ENCODE peak calls at places on chromosomes 12 and 14, in five cellular contexts. One of them, this sample, is unnamed.

GRCh38 chr12:91343010-91343409 is 160.4 kb upstream of the DCN start:
- DNase-seq in stomach: no peak
- DNase-seq in NCI-H748 treated with DMSO at 0.1 percent for 48 hours: no peak
- DNase-seq in ACHN: no peak
- DNase-seq in H54: no peak
- DNase-seq in this sample: no peak

GRCh38 chr14:80434574-80435321 is 223.4 kb upstream of the DIO2 start:
- DNase-seq in NCI-H748 treated with DMSO at 0.1 percent for 48 hours: no peak
- DNase-seq in H54: no peak
- DNase-seq in ACHN: no peak
- DNase-seq in stomach: peak
- DNase-seq in this sample: peak

GRCh38 chr14:97458302-97459137 is 661.3 kb downstream of the VRK1 start:
- DNase-seq in NCI-H748 treated with DMSO at 0.1 percent for 48 hours: peak
- DNase-seq in H54: no peak
- DNase-seq in ACHN: no peak
- DNase-seq in stomach: peak
- DNase-seq in this sample: no peak

GRCh38 chr14:67763158-67763822 is 53.1 kb downstream of the ZFYVE26 start:
- DNase-seq in NCI-H748 treated with DMSO at 0.1 percent for 48 hours: no peak
- DNase-seq in stomach: no peak
- DNase-seq in H54: no peak
- DNase-seq in ACHN: no peak
- DNase-seq in this sample: no peak

GRCh38 chr12:13093850-13094225 is 9.6 kb downstream of the GSG1 start:
- DNase-seq in ACHN: no peak
- DNase-seq in H54: no peak
- DNase-seq in NCI-H748 treated with DMSO at 0.1 percent for 48 hours: no peak
- DNase-seq in stomach: no peak
- DNase-seq in this sample: peak

GRCh38 chr12:61854902-61855301 is 405.3 kb upstream of the USP15 start:
- DNase-seq in NCI-H748 treated with DMSO at 0.1 percent for 48 hours: no peak
- DNase-seq in ACHN: no peak
- DNase-seq in H54: no peak
- DNase-seq in stomach: no peak
- DNase-seq in this sample: no peak

GRCh38 chr14:59657769-59658168 is 81.2 kb upstream of the CCDC175 start:
- DNase-seq in stomach: no peak
- DNase-seq in ACHN: no peak
- DNase-seq in NCI-H748 treated with DMSO at 0.1 percent for 48 hours: no peak
- DNase-seq in H54: no peak
- DNase-seq in this sample: no peak

GRCh38 chr14:32366256-32366655 is 37.2 kb downstream of the AKAP6 start:
- DNase-seq in stomach: no peak
- DNase-seq in ACHN: no peak
- DNase-seq in H54: no peak
- DNase-seq in NCI-H748 treated with DMSO at 0.1 percent for 48 hours: no peak
- DNase-seq in this sample: peak

GRCh38 chr12:77439749-77440148 is 374.4 kb upstream of the E2F7 start:
- DNase-seq in ACHN: no peak
- DNase-seq in stomach: no peak
- DNase-seq in NCI-H748 treated with DMSO at 0.1 percent for 48 hours: no peak
- DNase-seq in H54: no peak
- DNase-seq in this sample: no peak

GRCh38 chr12:124443929-124444712 is 123.3 kb downstream of the NCOR2 start:
- DNase-seq in stomach: no peak
- DNase-seq in ACHN: no peak
- DNase-seq in H54: no peak
- DNase-seq in NCI-H748 treated with DMSO at 0.1 percent for 48 hours: no peak
- DNase-seq in this sample: peak

GRCh38 chr12:68804654-68805591 is 3.1 kb upstream of the MDM2 start:
- DNase-seq in stomach: no peak
- DNase-seq in NCI-H748 treated with DMSO at 0.1 percent for 48 hours: no peak
- DNase-seq in H54: no peak
- DNase-seq in ACHN: no peak
- DNase-seq in this sample: no peak

GRCh38 chr14:93936245-93936644 is 9.1 kb downstream of the FAM181A start:
- DNase-seq in stomach: no peak
- DNase-seq in H54: no peak
- DNase-seq in ACHN: peak
- DNase-seq in NCI-H748 treated with DMSO at 0.1 percent for 48 hours: peak
- DNase-seq in this sample: no peak

GRCh38 chr14:36454599-36455240 is 65.3 kb downstream of the NKX2-1 start:
- DNase-seq in H54: no peak
- DNase-seq in stomach: no peak
- DNase-seq in NCI-H748 treated with DMSO at 0.1 percent for 48 hours: no peak
- DNase-seq in ACHN: no peak
- DNase-seq in this sample: no peak

GRCh38 chr14:75991753-75992152 is 6.2 kb downstream of the IFT43 start:
- DNase-seq in H54: no peak
- DNase-seq in ACHN: no peak
- DNase-seq in stomach: no peak
- DNase-seq in NCI-H748 treated with DMSO at 0.1 percent for 48 hours: no peak
- DNase-seq in this sample: no peak

GRCh38 chr12:14846042-14846587 is 2.8 kb upstream of the ART4 start:
- DNase-seq in H54: no peak
- DNase-seq in ACHN: no peak
- DNase-seq in stomach: no peak
- DNase-seq in NCI-H748 treated with DMSO at 0.1 percent for 48 hours: no peak
- DNase-seq in this sample: peak

GRCh38 chr12:9649532-9649940 is 20.0 kb upstream of the CLEC2D start:
- DNase-seq in ACHN: peak
- DNase-seq in stomach: no peak
- DNase-seq in NCI-H748 treated with DMSO at 0.1 percent for 48 hours: no peak
- DNase-seq in H54: no peak
- DNase-seq in this sample: no peak

GRCh38 chr12:102514696-102515095 is 34.3 kb upstream of the IGF1 start:
- DNase-seq in NCI-H748 treated with DMSO at 0.1 percent for 48 hours: no peak
- DNase-seq in H54: no peak
- DNase-seq in ACHN: no peak
- DNase-seq in stomach: no peak
- DNase-seq in this sample: no peak

GRCh38 chr12:51620448-51620847 is 29.4 kb downstream of the SCN8A start:
- DNase-seq in stomach: no peak
- DNase-seq in H54: no peak
- DNase-seq in NCI-H748 treated with DMSO at 0.1 percent for 48 hours: no peak
- DNase-seq in ACHN: no peak
- DNase-seq in this sample: peak

GRCh38 chr12:128752386-128752785 is 71.4 kb downstream of the SLC15A4 start:
- DNase-seq in stomach: no peak
- DNase-seq in NCI-H748 treated with DMSO at 0.1 percent for 48 hours: no peak
- DNase-seq in H54: no peak
- DNase-seq in ACHN: no peak
- DNase-seq in this sample: no peak

GRCh38 chr12:65699251-65699650 is 125.0 kb upstream of the HMGA2 start:
- DNase-seq in NCI-H748 treated with DMSO at 0.1 percent for 48 hours: no peak
- DNase-seq in H54: no peak
- DNase-seq in ACHN: peak
- DNase-seq in stomach: no peak
- DNase-seq in this sample: peak

GRCh38 chr12:7834701-7835100 is 38.0 kb downstream of the SLC2A14 start:
- DNase-seq in stomach: no peak
- DNase-seq in ACHN: no peak
- DNase-seq in H54: no peak
- DNase-seq in NCI-H748 treated with DMSO at 0.1 percent for 48 hours: no peak
- DNase-seq in this sample: peak

GRCh38 chr12:120321382-120322202 is 6.0 kb downstream of the PLA2G1B start:
- DNase-seq in H54: no peak
- DNase-seq in ACHN: no peak
- DNase-seq in NCI-H748 treated with DMSO at 0.1 percent for 48 hours: no peak
- DNase-seq in stomach: peak
- DNase-seq in this sample: no peak

GRCh38 chr14:59511916-59512530 is 27.7 kb downstream of the JKAMP start:
- DNase-seq in H54: no peak
- DNase-seq in ACHN: peak
- DNase-seq in stomach: no peak
- DNase-seq in NCI-H748 treated with DMSO at 0.1 percent for 48 hours: peak
- DNase-seq in this sample: no peak

GRCh38 chr14:47442206-47442605 is 233.2 kb downstream of the MDGA2 start:
- DNase-seq in stomach: no peak
- DNase-seq in ACHN: peak
- DNase-seq in H54: peak
- DNase-seq in NCI-H748 treated with DMSO at 0.1 percent for 48 hours: no peak
- DNase-seq in this sample: peak

GRCh38 chr14:92613008-92613658 is 99.6 kb downstream of the RIN3 start:
- DNase-seq in NCI-H748 treated with DMSO at 0.1 percent for 48 hours: peak
- DNase-seq in stomach: no peak
- DNase-seq in H54: peak
- DNase-seq in ACHN: peak
- DNase-seq in this sample: no peak

GRCh38 chr14:45810152-45810872 is 557.3 kb upstream of the MIS18BP1 start:
- DNase-seq in H54: no peak
- DNase-seq in stomach: no peak
- DNase-seq in ACHN: peak
- DNase-seq in NCI-H748 treated with DMSO at 0.1 percent for 48 hours: no peak
- DNase-seq in this sample: no peak

GRCh38 chr12:114440450-114441383 is 34.8 kb upstream of the TBX5 start:
- DNase-seq in ACHN: no peak
- DNase-seq in stomach: no peak
- DNase-seq in NCI-H748 treated with DMSO at 0.1 percent for 48 hours: no peak
- DNase-seq in H54: no peak
- DNase-seq in this sample: no peak

GRCh38 chr12:63151061-63151897 is at the start of gene AVPR1A:
- DNase-seq in stomach: no peak
- DNase-seq in ACHN: peak
- DNase-seq in NCI-H748 treated with DMSO at 0.1 percent for 48 hours: peak
- DNase-seq in H54: no peak
- DNase-seq in this sample: no peak

GRCh38 chr14:41302776-41303175 is 303.9 kb upstream of the LRFN5 start:
- DNase-seq in NCI-H748 treated with DMSO at 0.1 percent for 48 hours: peak
- DNase-seq in stomach: no peak
- DNase-seq in H54: no peak
- DNase-seq in ACHN: no peak
- DNase-seq in this sample: no peak

GRCh38 chr14:62696261-62696968 is 348.8 kb downstream of the KCNH5 start:
- DNase-seq in stomach: no peak
- DNase-seq in ACHN: no peak
- DNase-seq in H54: no peak
- DNase-seq in NCI-H748 treated with DMSO at 0.1 percent for 48 hours: no peak
- DNase-seq in this sample: no peak

GRCh38 chr12:113581342-113581741 is 109.7 kb upstream of the LHX5 start:
- DNase-seq in H54: no peak
- DNase-seq in ACHN: no peak
- DNase-seq in stomach: no peak
- DNase-seq in NCI-H748 treated with DMSO at 0.1 percent for 48 hours: no peak
- DNase-seq in this sample: no peak

GRCh38 chr14:51701956-51702355 is 50.2 kb downstream of the FRMD6 start:
- DNase-seq in ACHN: no peak
- DNase-seq in stomach: no peak
- DNase-seq in H54: no peak
- DNase-seq in NCI-H748 treated with DMSO at 0.1 percent for 48 hours: no peak
- DNase-seq in this sample: no peak

GRCh38 chr12:1531160-1531653 is 63.2 kb downstream of the FBXL14 start:
- DNase-seq in ACHN: no peak
- DNase-seq in H54: no peak
- DNase-seq in NCI-H748 treated with DMSO at 0.1 percent for 48 hours: no peak
- DNase-seq in stomach: no peak
- DNase-seq in this sample: no peak

GRCh38 chr12:120944645-120945217 is 33.6 kb upstream of the HNF1A start:
- DNase-seq in ACHN: peak
- DNase-seq in stomach: peak
- DNase-seq in NCI-H748 treated with DMSO at 0.1 percent for 48 hours: no peak
- DNase-seq in H54: peak
- DNase-seq in this sample: peak

GRCh38 chr12:49334681-49335080 is 2.3 kb downstream of the C1QL4 start:
- DNase-seq in stomach: peak
- DNase-seq in ACHN: no peak
- DNase-seq in H54: no peak
- DNase-seq in NCI-H748 treated with DMSO at 0.1 percent for 48 hours: no peak
- DNase-seq in this sample: no peak